ENCODE peak calls at places on chromosome 3, in six cellular contexts. One of them, this sample, is unnamed.

GRCh38 chr3:28677581-28677980 is 329.0 kb upstream of the AZI2 start:
- DNase-seq in ovary: no peak
- DNase-seq in CD8-positive, alpha-beta memory T cell: no peak
- DNase-seq in K562: no peak
- DNase-seq in right cardiac atrium: no peak
- DNase-seq in stomach: no peak
- DNase-seq in this sample: no peak

GRCh38 chr3:94226058-94226457 is 163.2 kb downstream of the NSUN3 start:
- DNase-seq in ovary: no peak
- DNase-seq in CD8-positive, alpha-beta memory T cell: no peak
- DNase-seq in K562: no peak
- DNase-seq in right cardiac atrium: no peak
- DNase-seq in stomach: no peak
- DNase-seq in this sample: no peak

GRCh38 chr3:47250309-47251060 is 32.1 kb downstream of the KIF9 start:
- DNase-seq in ovary: no peak
- DNase-seq in CD8-positive, alpha-beta memory T cell: no peak
- DNase-seq in K562: peak; percentile 82
- DNase-seq in right cardiac atrium: peak; percentile 26
- DNase-seq in stomach: peak; percentile 49
- DNase-seq in this sample: no peak

GRCh38 chr3:126996905-126997304 is 14.0 kb downstream of the PLXNA1 start:
- DNase-seq in ovary: no peak
- DNase-seq in CD8-positive, alpha-beta memory T cell: no peak
- DNase-seq in K562: no peak
- DNase-seq in right cardiac atrium: no peak
- DNase-seq in stomach: no peak
- DNase-seq in this sample: no peak

GRCh38 chr3:112779558-112780480 is 66.8 kb downstream of the CD200R1L start:
- DNase-seq in ovary: no peak
- DNase-seq in CD8-positive, alpha-beta memory T cell: no peak
- DNase-seq in K562: no peak
- DNase-seq in right cardiac atrium: no peak
- DNase-seq in stomach: no peak
- DNase-seq in this sample: no peak

GRCh38 chr3:184952671-184953070 is 140.7 kb downstream of the VPS8 start:
- DNase-seq in ovary: no peak
- DNase-seq in CD8-positive, alpha-beta memory T cell: no peak
- DNase-seq in K562: no peak
- DNase-seq in right cardiac atrium: no peak
- DNase-seq in stomach: no peak
- DNase-seq in this sample: no peak

GRCh38 chr3:41293169-41293681 is 93.9 kb downstream of the CTNNB1 start:
- DNase-seq in ovary: no peak
- DNase-seq in CD8-positive, alpha-beta memory T cell: no peak
- DNase-seq in K562: no peak
- DNase-seq in right cardiac atrium: no peak
- DNase-seq in stomach: no peak
- DNase-seq in this sample: no peak

GRCh38 chr3:184560992-184561328 is 625 bp upstream of the EPHB3 start:
- DNase-seq in ovary: no peak
- DNase-seq in CD8-positive, alpha-beta memory T cell: no peak
- DNase-seq in K562: no peak
- DNase-seq in right cardiac atrium: no peak
- DNase-seq in stomach: no peak
- DNase-seq in this sample: no peak

GRCh38 chr3:10762611-10763247 is 53.3 kb upstream of the SLC6A11 start:
- DNase-seq in ovary: no peak
- DNase-seq in CD8-positive, alpha-beta memory T cell: no peak
- DNase-seq in K562: no peak
- DNase-seq in right cardiac atrium: no peak
- DNase-seq in stomach: no peak
- DNase-seq in this sample: no peak

GRCh38 chr3:1092771-1093170 is at the start of gene CNTN6:
- DNase-seq in ovary: no peak
- DNase-seq in CD8-positive, alpha-beta memory T cell: no peak
- DNase-seq in K562: no peak
- DNase-seq in right cardiac atrium: no peak
- DNase-seq in stomach: no peak
- DNase-seq in this sample: no peak

GRCh38 chr3:193391902-193392301 is 13.3 kb upstream of the ATP13A5 start:
- DNase-seq in ovary: no peak
- DNase-seq in CD8-positive, alpha-beta memory T cell: no peak
- DNase-seq in K562: no peak
- DNase-seq in right cardiac atrium: no peak
- DNase-seq in stomach: no peak
- DNase-seq in this sample: no peak

GRCh38 chr3:12708584-12709192 is 44.8 kb upstream of the RAF1 start:
- DNase-seq in ovary: peak; percentile 38
- DNase-seq in CD8-positive, alpha-beta memory T cell: no peak
- DNase-seq in K562: no peak
- DNase-seq in right cardiac atrium: peak; percentile 45
- DNase-seq in stomach: peak; percentile 34
- DNase-seq in this sample: no peak

GRCh38 chr3:12253521-12253920 is 35.3 kb upstream of the PPARG start:
- DNase-seq in ovary: no peak
- DNase-seq in CD8-positive, alpha-beta memory T cell: no peak
- DNase-seq in K562: no peak
- DNase-seq in right cardiac atrium: no peak
- DNase-seq in stomach: no peak
- DNase-seq in this sample: no peak

GRCh38 chr3:65732060-65732933 is 306.4 kb downstream of the MAGI1 start:
- DNase-seq in ovary: peak; percentile 21
- DNase-seq in CD8-positive, alpha-beta memory T cell: no peak
- DNase-seq in K562: peak; percentile 49
- DNase-seq in right cardiac atrium: no peak
- DNase-seq in stomach: no peak
- DNase-seq in this sample: no peak

GRCh38 chr3:69338891-69339290 is 47.0 kb downstream of the FRMD4B start:
- DNase-seq in ovary: no peak
- DNase-seq in CD8-positive, alpha-beta memory T cell: no peak
- DNase-seq in K562: no peak
- DNase-seq in right cardiac atrium: no peak
- DNase-seq in stomach: no peak
- DNase-seq in this sample: no peak

GRCh38 chr3:122913539-122914100 is 113.9 kb downstream of the SEMA5B start:
- DNase-seq in ovary: no peak
- DNase-seq in CD8-positive, alpha-beta memory T cell: no peak
- DNase-seq in K562: no peak
- DNase-seq in right cardiac atrium: no peak
- DNase-seq in stomach: no peak
- DNase-seq in this sample: no peak

GRCh38 chr3:126117786-126118185 is 33.9 kb upstream of the SLC41A3 start:
- DNase-seq in ovary: peak; percentile 12
- DNase-seq in CD8-positive, alpha-beta memory T cell: peak; percentile 27
- DNase-seq in K562: no peak
- DNase-seq in right cardiac atrium: no peak
- DNase-seq in stomach: no peak
- DNase-seq in this sample: no peak

GRCh38 chr3:126473292-126474168 is 2.2 kb downstream of the ZXDC start:
- DNase-seq in ovary: no peak
- DNase-seq in CD8-positive, alpha-beta memory T cell: no peak
- DNase-seq in K562: no peak
- DNase-seq in right cardiac atrium: no peak
- DNase-seq in stomach: no peak
- DNase-seq in this sample: no peak

DNA sequence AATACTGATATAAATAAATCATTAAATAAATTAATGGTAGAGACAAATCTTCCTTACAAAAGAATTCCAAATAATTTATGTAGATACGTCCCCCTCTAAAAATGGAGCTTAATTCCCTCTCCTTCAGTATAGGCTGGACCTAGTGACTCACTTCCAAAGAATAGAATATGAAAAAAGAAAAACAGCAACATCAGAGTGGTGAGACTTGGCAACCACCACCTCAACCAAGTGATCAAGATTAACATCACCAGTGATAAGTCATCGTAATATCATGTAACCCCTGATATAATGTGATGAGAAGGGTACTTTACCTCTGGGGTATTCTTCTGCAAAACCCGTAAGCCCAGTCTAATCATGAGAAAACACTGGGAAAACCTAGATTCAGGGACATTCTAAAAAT is 13.4 kb downstream of the GOLGB1 start:
- DNase-seq in ovary: no peak
- DNase-seq in CD8-positive, alpha-beta memory T cell: no peak
- DNase-seq in K562: no peak
- DNase-seq in right cardiac atrium: no peak
- DNase-seq in stomach: no peak
- DNase-seq in this sample: no peak
- H3K27ac ChIP-seq in ovary: no peak overlapping the region
- H3K27ac ChIP-seq in CD8-positive, alpha-beta memory T cell: no peak overlapping the region
- H3K27ac ChIP-seq in K562: no peak overlapping the region
- H3K27ac ChIP-seq in right cardiac atrium: no peak overlapping the region
- H3K27ac ChIP-seq in stomach: no peak overlapping the region
- H3K27ac ChIP-seq in this sample: no peak overlapping the region

GRCh38 chr3:195911041-195911945 is 2.9 kb upstream of the TNK2 start:
- DNase-seq in ovary: no peak
- DNase-seq in CD8-positive, alpha-beta memory T cell: no peak
- DNase-seq in K562: no peak
- DNase-seq in right cardiac atrium: no peak
- DNase-seq in stomach: no peak
- DNase-seq in this sample: no peak
- H3K27ac ChIP-seq in ovary: no peak overlapping the region
- H3K27ac ChIP-seq in CD8-positive, alpha-beta memory T cell: no peak overlapping the region
- H3K27ac ChIP-seq in K562: no peak overlapping the region
- H3K27ac ChIP-seq in right cardiac atrium: no peak overlapping the region
- H3K27ac ChIP-seq in stomach: no peak overlapping the region
- H3K27ac ChIP-seq in this sample: no peak overlapping the region

DNA sequence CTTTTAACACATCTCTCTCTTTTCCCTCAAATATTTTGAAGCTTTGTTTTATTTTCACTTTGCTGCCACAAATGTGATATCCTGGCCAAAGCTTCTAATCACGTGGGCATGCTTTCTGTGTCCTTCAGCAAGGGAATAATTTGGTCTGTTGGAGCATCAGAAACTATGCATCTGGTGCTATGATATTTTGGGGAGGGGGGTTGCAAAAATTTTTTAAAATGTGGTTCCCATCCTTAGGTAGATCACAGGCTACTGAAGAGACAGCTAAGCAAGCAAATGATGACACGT is 254.3 kb downstream of the GAP43 start:
- DNase-seq in ovary: peak; percentile 17
- DNase-seq in CD8-positive, alpha-beta memory T cell: no peak
- DNase-seq in K562: no peak
- DNase-seq in right cardiac atrium: no peak
- DNase-seq in stomach: no peak
- DNase-seq in this sample: no peak
- H3K27ac ChIP-seq in ovary: peak overlapping the region; percentile 19
- H3K27ac ChIP-seq in CD8-positive, alpha-beta memory T cell: no peak overlapping the region
- H3K27ac ChIP-seq in K562: no peak overlapping the region
- H3K27ac ChIP-seq in right cardiac atrium: no peak overlapping the region
- H3K27ac ChIP-seq in stomach: no peak overlapping the region
- H3K27ac ChIP-seq in this sample: no peak overlapping the region

DNA sequence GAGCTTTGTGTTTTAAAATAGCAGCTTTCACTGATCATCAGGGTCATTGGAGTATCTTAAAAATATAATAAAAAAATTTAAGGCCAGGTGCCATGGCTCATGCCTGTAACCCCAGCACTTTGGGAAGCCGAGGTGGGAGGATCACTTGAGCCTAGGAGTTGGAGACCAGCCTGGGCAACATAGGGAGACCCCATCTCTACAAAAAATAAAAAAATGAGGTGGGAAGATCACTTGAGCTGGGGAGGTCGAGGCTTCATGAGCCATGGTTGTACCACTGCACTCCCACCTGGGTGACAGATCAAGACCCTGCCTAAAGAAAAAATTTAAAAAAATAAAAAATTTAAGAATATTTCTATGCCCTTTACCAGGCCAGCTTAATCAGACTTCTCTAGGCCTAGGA is 1.5 kb downstream of the HMCES start:
- DNase-seq in ovary: no peak
- DNase-seq in CD8-positive, alpha-beta memory T cell: no peak
- DNase-seq in K562: no peak
- DNase-seq in right cardiac atrium: no peak
- DNase-seq in stomach: no peak
- DNase-seq in this sample: no peak
- H3K27ac ChIP-seq in ovary: peak overlapping the region; percentile 81
- H3K27ac ChIP-seq in CD8-positive, alpha-beta memory T cell: peak overlapping the region; percentile 94
- H3K27ac ChIP-seq in K562: no peak overlapping the region
- H3K27ac ChIP-seq in right cardiac atrium: no peak overlapping the region
- H3K27ac ChIP-seq in stomach: no peak overlapping the region
- H3K27ac ChIP-seq in this sample: no peak overlapping the region

DNA sequence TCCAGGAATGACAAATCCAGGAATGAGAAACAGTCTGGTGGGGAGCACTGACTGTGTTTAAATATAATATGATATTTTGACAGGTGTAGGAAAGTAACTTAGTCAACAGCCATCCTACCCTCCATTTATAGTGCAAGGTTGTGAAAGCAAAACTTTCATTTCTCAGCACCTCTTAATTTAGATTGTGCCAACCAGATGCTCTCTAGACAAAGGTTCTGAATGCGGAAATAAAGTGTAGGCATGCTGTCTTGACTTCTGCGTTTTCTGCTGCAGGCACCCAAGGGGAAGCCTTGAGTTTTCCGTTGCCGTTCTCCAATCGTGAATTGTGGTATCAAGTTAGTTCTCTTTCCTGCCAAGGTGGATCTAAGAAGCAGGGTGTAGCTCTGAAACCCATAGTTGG is 261.9 kb upstream of the SUCLG2 start:
- DNase-seq in ovary: no peak
- DNase-seq in CD8-positive, alpha-beta memory T cell: no peak
- DNase-seq in K562: no peak
- DNase-seq in right cardiac atrium: no peak
- DNase-seq in stomach: no peak
- DNase-seq in this sample: no peak
- H3K27ac ChIP-seq in ovary: no peak overlapping the region
- H3K27ac ChIP-seq in CD8-positive, alpha-beta memory T cell: no peak overlapping the region
- H3K27ac ChIP-seq in K562: no peak overlapping the region
- H3K27ac ChIP-seq in right cardiac atrium: no peak overlapping the region
- H3K27ac ChIP-seq in stomach: no peak overlapping the region
- H3K27ac ChIP-seq in this sample: no peak overlapping the region

GRCh38 chr3:155390361-155390760 is 96.9 kb upstream of the STRIT1 start:
- DNase-seq in ovary: no peak
- DNase-seq in CD8-positive, alpha-beta memory T cell: no peak
- DNase-seq in K562: no peak
- DNase-seq in right cardiac atrium: no peak
- DNase-seq in stomach: no peak
- DNase-seq in this sample: no peak
- H3K27ac ChIP-seq in ovary: no peak overlapping the region
- H3K27ac ChIP-seq in CD8-positive, alpha-beta memory T cell: no peak overlapping the region
- H3K27ac ChIP-seq in K562: no peak overlapping the region
- H3K27ac ChIP-seq in right cardiac atrium: no peak overlapping the region
- H3K27ac ChIP-seq in stomach: no peak overlapping the region
- H3K27ac ChIP-seq in this sample: no peak overlapping the region

DNA sequence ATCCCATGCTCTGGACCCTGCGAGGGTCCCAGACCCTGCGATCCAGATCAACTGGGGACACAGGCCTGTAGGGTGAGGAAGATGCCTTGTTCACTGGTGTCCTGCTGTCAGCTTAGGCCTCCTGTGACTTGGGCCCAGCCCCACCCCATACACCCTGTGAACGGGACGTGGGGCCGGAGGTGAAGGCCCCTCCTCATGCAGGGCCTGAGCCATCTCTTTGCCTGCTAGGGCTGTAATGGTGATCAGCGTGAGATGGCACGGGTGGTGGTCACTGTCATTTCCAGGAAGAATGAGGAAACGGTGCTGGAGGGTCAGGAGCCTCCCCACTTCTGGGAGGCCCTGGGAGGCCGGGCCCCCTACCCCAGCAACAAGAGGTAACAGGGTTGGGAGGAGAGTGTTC is 12.4 kb downstream of the VILL start:
- DNase-seq in ovary: no peak
- DNase-seq in CD8-positive, alpha-beta memory T cell: peak; percentile 36
- DNase-seq in K562: no peak
- DNase-seq in right cardiac atrium: peak; percentile 19
- DNase-seq in stomach: no peak
- DNase-seq in this sample: no peak
- H3K27ac ChIP-seq in ovary: no peak overlapping the region
- H3K27ac ChIP-seq in CD8-positive, alpha-beta memory T cell: no peak overlapping the region
- H3K27ac ChIP-seq in K562: no peak overlapping the region
- H3K27ac ChIP-seq in right cardiac atrium: no peak overlapping the region
- H3K27ac ChIP-seq in stomach: peak overlapping the region; percentile 25
- H3K27ac ChIP-seq in this sample: peak overlapping the region; percentile 96

This sample was measured in caudate nucleus.